ENCODE peak calls at places on chromosomes 13 and 19, in six cellular contexts. K is breast epithelium, Y is cortex of kidney, Q is AG09319, T is adrenal gland, Z is glomerular endothelial cell. M is an unnamed sample.

GRCh38 chr13:79533781-79534400 is 52.9 kb downstream of the NDFIP2 start:
- DNase-seq in K (no peak), Y (no peak), Q (no peak), T (no peak), Z (no peak), M (no peak)

GRCh38 chr13:110187501-110188161 is 119.3 kb downstream of the COL4A1 start:
- DNase-seq in K (no peak), Y (no peak), Q (no peak), T (peak; percentile 82), Z (peak; percentile 29), M (peak; percentile 84)

GRCh38 chr13:110361365-110361911 is 54.4 kb downstream of the COL4A2 start:
- DNase-seq in K (no peak), Y (no peak), Q (peak; percentile 73), T (peak; percentile 50), Z (no peak), M (no peak)

GRCh38 chr13:112730157-112730671 is 40.4 kb downstream of the ATP11A start:
- DNase-seq in K (no peak), Y (no peak), Q (no peak), T (no peak), Z (no peak), M (no peak)

GRCh38 chr19:18205180-18205915 is 1.5 kb upstream of the RAB3A start:
- DNase-seq in K (peak; percentile 75), Y (no peak), Q (peak; percentile 55), T (peak; percentile 79), Z (no peak), M (peak; percentile 22)

GRCh38 chr13:46297338-46297737 is 85.6 kb downstream of the LRRC63 start:
- DNase-seq in K (no peak), Y (no peak), Q (no peak), T (no peak), Z (no peak), M (no peak)

GRCh38 chr19:16325161-16325527 is 518 bp downstream of the KLF2 start:
- DNase-seq in K (no peak), Y (no peak), Q (no peak), T (peak; percentile 56), Z (no peak), M (no peak)

GRCh38 chr13:37492741-37493514 is 105.6 kb downstream of the POSTN start:
- DNase-seq in K (no peak), Y (no peak), Q (no peak), T (no peak), Z (no peak), M (peak; percentile 63)

GRCh38 chr19:58479303-58479702 is 3.2 kb downstream of the ZNF446 start:
- DNase-seq in K (no peak), Y (no peak), Q (no peak), T (no peak), Z (no peak), M (no peak)

GRCh38 chr13:85864963-85865530 is 65.8 kb upstream of the SLITRK6 start:
- DNase-seq in K (no peak), Y (no peak), Q (no peak), T (no peak), Z (no peak), M (peak; percentile 44)

GRCh38 chr13:75831389-75831788 is 195.3 kb downstream of the LMO7 start:
- DNase-seq in K (no peak), Y (no peak), Q (no peak), T (no peak), Z (no peak), M (no peak)

GRCh38 chr19:23436944-23437343 is 41.7 kb upstream of the ZNF91 start:
- DNase-seq in K (no peak), Y (no peak), Q (no peak), T (no peak), Z (no peak), M (no peak)

GRCh38 chr19:52948025-52948770 is 14.5 kb downstream of the ZNF816 start:
- DNase-seq in K (no peak), Y (no peak), Q (no peak), T (no peak), Z (no peak), M (no peak)

GRCh38 chr19:45172173-45172572 is 5.9 kb downstream of the TRAPPC6A start:
- DNase-seq in K (no peak), Y (no peak), Q (no peak), T (no peak), Z (no peak), M (no peak)

GRCh38 chr13:111484129-111484925 is 163.9 kb downstream of the TEX29 start:
- DNase-seq in K (peak; percentile 34), Y (no peak), Q (no peak), T (no peak), Z (no peak), M (no peak)

GRCh38 chr13:83620535-83621220 is 261.6 kb downstream of the SLITRK1 start:
- DNase-seq in K (no peak), Y (no peak), Q (peak; percentile 2), T (no peak), Z (no peak), M (peak; percentile 47)

GRCh38 chr13:100089633-100090032 is 740 bp downstream of the PCCA start:
- DNase-seq in K (no peak), Y (no peak), Q (no peak), T (no peak), Z (no peak), M (no peak)

GRCh38 chr19:29393915-29394460 is 131.8 kb upstream of the VSTM2B start:
- DNase-seq in K (no peak), Y (no peak), Q (no peak), T (no peak), Z (no peak), M (no peak)

GRCh38 chr13:42255854-42256253 is 16.1 kb upstream of the AKAP11 start:
- DNase-seq in K (no peak), Y (no peak), Q (no peak), T (no peak), Z (no peak), M (no peak)

GRCh38 chr19:18762125-18763023 is 28.7 kb downstream of the COMP start:
- DNase-seq in K (peak; percentile 96), Y (no peak), Q (no peak), T (peak; percentile 86), Z (no peak), M (no peak)

GRCh38 chr19:11322269-11323024 is 17.0 kb downstream of the RAB3D start:
- DNase-seq in K (no peak), Y (no peak), Q (no peak), T (no peak), Z (no peak), M (no peak)

GRCh38 chr19:13917888-13918406 is 11.9 kb downstream of the CC2D1A start:
- DNase-seq in K (no peak), Y (no peak), Q (no peak), T (no peak), Z (no peak), M (no peak)

GRCh38 chr19:8386990-8387389 is 3.2 kb upstream of the RAB11B start:
- DNase-seq in K (no peak), Y (no peak), Q (no peak), T (no peak), Z (no peak), M (no peak)

GRCh38 chr13:77535448-77535847 is at the start of gene SCEL:
- DNase-seq in K (no peak), Y (no peak), Q (no peak), T (no peak), Z (no peak), M (peak; percentile 10)